ENCODE peak calls at places on chromosomes 11 and 22, in five cellular contexts. U is thoracic aorta, F is HCT116, K is BE2C, L is tibial nerve. T is an unnamed sample.
A peak's percentile ranks its signal among the peaks of the same experiment; 100 is the strongest.

GRCh38 chr11:70432580-70432979 is 34.3 kb downstream of the CTTN start:
- DNase-seq in F (no peak), L (no peak), U (no peak), K (no peak), T (no peak)

GRCh38 chr11:5684627-5685362 is at the start of gene TRIM5:
- DNase-seq in F (peak; percentile 92), L (peak; percentile 92), K (peak; percentile 51), U (peak; percentile 80), T (peak; percentile 88)

GRCh38 chr22:24486501-24486921 is 8.6 kb upstream of the UPB1 start:
- DNase-seq in K (no peak), U (no peak), L (no peak), F (no peak), T (no peak)

GRCh38 chr22:46038516-46039430 is 61.8 kb upstream of the WNT7B start:
- DNase-seq in F (no peak), U (no peak), L (no peak), K (peak; percentile 60), T (no peak)

GRCh38 chr11:37072538-37072937 is 474.5 kb upstream of the RAG2 start:
- DNase-seq in F (no peak), K (no peak), U (no peak), L (no peak), T (no peak)

GRCh38 chr11:99822846-99823565 is 802.3 kb downstream of the CNTN5 start:
- DNase-seq in F (no peak), U (no peak), L (no peak), K (no peak), T (no peak)

GRCh38 chr11:8017894-8018741 is 31.0 kb downstream of the EIF3F start:
- DNase-seq in U (no peak), L (no peak), K (no peak), F (no peak), T (no peak)

GRCh38 chr11:70176940-70177689 is 26.0 kb upstream of the FADD start:
- DNase-seq in F (peak; percentile 16), K (peak; percentile 50), L (no peak), U (no peak), T (peak; percentile 55)

GRCh38 chr11:86781546-86781945 is 18.8 kb upstream of the PRSS23 start:
- DNase-seq in L (no peak), F (no peak), K (no peak), U (no peak), T (no peak)

GRCh38 chr11:77854838-77855237 is 33.9 kb downstream of the AAMDC start:
- DNase-seq in U (no peak), F (no peak), L (no peak), K (no peak), T (no peak)

GRCh38 chr22:37601203-37601539 is 7.5 kb upstream of the GGA1 start:
- DNase-seq in U (no peak), L (no peak), K (no peak), F (no peak), T (no peak)

GRCh38 chr11:34358258-34358665 is 452 bp upstream of the ABTB2 start:
- DNase-seq in K (peak; percentile 60), F (peak; percentile 65), U (peak; percentile 13), L (peak; percentile 33), T (peak; percentile 83)

GRCh38 chr22:26502688-26503561 is 9.3 kb downstream of the TFIP11 start:
- DNase-seq in U (no peak), L (no peak), K (peak; percentile 54), F (no peak), T (peak; percentile 14)

GRCh38 chr11:105202844-105203548 is 63.4 kb upstream of the CARD18 start:
- DNase-seq in F (peak; percentile 36), L (no peak), U (no peak), K (no peak), T (peak; percentile 17)

GRCh38 chr11:105201166-105201565 is 61.6 kb upstream of the CARD18 start:
- DNase-seq in L (no peak), F (no peak), K (no peak), U (no peak), T (no peak)

GRCh38 chr11:105208038-105208437 is 68.5 kb upstream of the CARD18 start:
- DNase-seq in L (no peak), U (no peak), F (no peak), K (no peak), T (no peak)

GRCh38 chr11:105206633-105207032 is 67.1 kb upstream of the CARD18 start:
- DNase-seq in L (no peak), U (no peak), K (no peak), F (no peak), T (no peak)

GRCh38 chr11:105202422-105202821 is 62.9 kb upstream of the CARD18 start:
- DNase-seq in K (no peak), L (no peak), U (no peak), F (no peak), T (no peak)
- TF ChIP-seq CTCF in K (no peak), L (no peak), U (no peak), F (no peak), T (no peak)

GRCh38 chr11:74121804-74122203 is 49.0 kb downstream of the C2CD3 start:
- DNase-seq in L (no peak), K (no peak), U (no peak), F (no peak), T (no peak)

DNA sequence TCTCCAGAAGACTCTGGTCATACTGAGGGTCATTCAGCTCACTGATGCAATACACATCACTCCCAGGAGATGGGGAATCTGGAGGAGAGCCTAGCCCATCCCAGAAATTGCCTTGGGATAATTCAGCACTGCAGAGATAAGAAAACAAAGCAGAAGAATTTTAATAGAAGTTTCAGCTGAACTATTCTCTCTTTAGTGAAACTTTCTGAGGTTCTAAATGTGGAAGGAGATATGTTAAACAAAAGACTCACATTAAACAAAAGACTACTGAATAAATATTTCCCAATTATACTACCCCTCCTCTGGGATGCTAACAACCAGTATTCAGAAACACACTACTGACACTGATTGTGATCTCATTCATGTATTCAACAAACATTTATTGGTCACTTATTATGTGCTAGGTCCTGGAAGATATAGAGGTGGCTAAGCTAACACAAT is 47.8 kb downstream of the C2CD3 start:
- DNase-seq in K (no peak), U (no peak), L (peak; percentile 9), F (no peak), T (no peak)
- TF ChIP-seq CTCF in K (peak; percentile 33), U (no peak), L (no peak), F (no peak), T (no peak)

DNA sequence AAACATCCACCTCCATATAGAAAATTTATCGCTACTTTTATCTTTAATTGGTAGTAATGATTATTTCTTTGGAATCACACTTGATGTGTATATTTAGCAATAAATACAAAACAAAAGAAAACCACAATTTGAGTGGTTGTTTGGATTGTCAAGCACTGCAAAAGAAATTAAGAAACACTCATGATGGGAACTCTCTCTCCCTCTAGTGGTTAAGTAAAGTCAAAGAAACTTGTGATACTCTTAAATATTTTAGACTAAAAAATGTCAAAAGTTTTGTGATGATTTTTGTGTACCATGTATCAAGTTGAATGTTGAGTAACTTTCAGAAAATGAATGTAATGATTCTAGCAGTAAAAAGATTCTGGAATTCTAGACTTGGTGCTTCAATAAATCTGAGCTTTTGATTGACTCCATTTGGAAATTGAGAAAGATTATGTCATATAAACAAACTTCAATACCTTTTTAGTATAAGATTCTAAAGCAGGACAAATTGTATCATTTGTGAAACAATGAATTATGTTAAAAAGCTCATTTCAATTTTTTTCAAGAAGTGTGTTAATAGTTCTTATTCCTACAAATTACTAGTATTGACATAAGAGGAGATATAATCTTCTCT is 20.8 kb downstream of the MUC15 start:
- DNase-seq in U (no peak), K (no peak), L (no peak), F (no peak), T (no peak)
- TF ChIP-seq CTCF in U (no peak), K (peak; percentile 34), L (no peak), F (peak; percentile 21), T (peak; percentile 10)

GRCh38 chr11:120009938-120010337 is 128.0 kb downstream of the TRIM29 start:
- DNase-seq in K (no peak), F (no peak), L (no peak), U (no peak), T (no peak)

GRCh38 chr11:120017582-120017981 is 120.3 kb downstream of the TRIM29 start:
- DNase-seq in L (no peak), F (no peak), U (no peak), K (no peak), T (no peak)

GRCh38 chr11:120012245-120012644 is 125.7 kb downstream of the TRIM29 start:
- DNase-seq in U (no peak), L (no peak), F (no peak), K (no peak), T (no peak)

GRCh38 chr11:120011836-120012235 is 126.1 kb downstream of the TRIM29 start:
- DNase-seq in F (no peak), K (no peak), L (no peak), U (no peak), T (no peak)

DNA sequence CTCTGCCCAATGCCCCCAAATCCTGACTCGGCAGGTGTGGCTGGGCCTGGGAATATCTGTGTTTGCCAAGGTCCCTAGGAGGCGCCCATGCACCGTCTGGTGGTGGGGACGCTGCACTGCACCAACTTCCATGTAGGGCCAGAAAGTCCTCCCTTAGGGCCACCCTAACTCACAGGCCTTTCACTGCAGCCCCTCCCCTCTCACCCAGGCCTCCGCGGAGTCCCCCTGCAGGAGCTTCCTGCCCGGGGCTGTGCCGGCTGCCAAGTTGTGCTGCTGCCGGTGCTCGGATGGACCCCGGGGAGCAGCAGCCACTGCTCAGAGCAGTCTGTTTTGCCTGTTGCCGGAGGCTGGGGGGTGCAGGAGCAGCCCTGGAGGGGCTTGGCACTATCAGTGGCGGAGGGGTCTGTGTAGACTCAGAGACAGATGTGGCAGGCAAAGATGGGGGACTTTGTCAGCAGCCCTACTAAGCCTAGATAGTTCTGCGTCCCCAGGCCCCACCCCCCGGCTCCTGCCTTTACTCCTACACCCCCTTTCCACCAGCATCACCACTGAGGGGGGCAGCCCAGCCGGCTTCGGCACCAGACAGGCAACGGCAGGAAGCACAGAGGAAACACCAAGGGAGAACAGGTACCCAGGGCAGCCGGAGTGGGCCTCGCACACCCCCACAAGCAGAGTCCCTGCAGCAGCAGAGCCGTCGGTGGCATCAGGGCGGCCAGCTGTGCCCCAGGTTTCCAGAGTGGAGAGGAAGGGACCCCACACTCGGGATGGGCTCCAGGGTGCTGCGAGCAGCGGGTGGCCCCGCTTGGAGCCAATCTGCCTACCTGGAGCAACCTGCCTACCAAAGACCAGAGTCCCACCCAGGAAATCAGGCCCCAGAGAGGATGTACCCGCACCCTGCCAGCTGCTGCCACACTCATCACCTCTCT is 124.3 kb downstream of the TRIM29 start:
- DNase-seq in U (no peak), L (no peak), F (peak; percentile 37), K (peak; percentile 91), T (peak; percentile 62)
- TF ChIP-seq CTCF in U (peak; percentile 60), L (peak; percentile 44), F (peak; percentile 77), K (peak; percentile 96), T (no peak)

GRCh38 chr11:12540075-12540685 is 134.0 kb upstream of the TEAD1 start:
- DNase-seq in F (peak; percentile 10), K (no peak), U (no peak), L (no peak), T (no peak)
- TF ChIP-seq CTCF in F (no peak), K (no peak), U (no peak), L (no peak), T (no peak)

DNA sequence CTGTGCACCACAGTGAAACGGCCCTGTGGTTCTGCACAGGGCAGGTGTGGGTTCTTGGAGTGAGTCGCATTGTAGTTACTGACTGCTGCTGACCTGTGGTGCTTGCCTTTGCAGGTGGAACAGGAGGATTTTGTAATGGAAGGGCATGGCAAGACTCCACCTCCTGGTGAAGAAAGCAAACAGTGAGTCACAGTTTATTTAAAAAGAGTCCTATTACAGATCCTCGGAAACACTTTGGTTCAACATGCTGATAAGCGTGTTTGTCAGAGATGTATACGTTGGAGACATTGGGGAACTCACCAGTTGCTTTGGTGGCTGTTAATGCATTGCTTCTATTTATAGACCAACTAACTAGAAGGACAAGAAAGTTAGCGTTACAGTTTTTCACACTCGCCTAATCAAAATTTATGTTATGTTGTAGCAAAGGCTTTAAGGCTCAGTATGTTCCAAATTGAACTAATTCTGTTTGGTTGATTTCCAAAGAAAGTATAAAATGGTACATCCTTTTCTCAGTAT is 21.7 kb upstream of the TNRC6B start:
- DNase-seq in F (peak; percentile 51), K (no peak), L (no peak), U (no peak), T (peak; percentile 64)
- TF ChIP-seq CTCF in F (peak; percentile 15), K (peak; percentile 19), L (no peak), U (peak; percentile 25), T (peak; percentile 19)